ENCODE peak calls at places on chromosomes 4 and X, in four cellular contexts. One of them, this sample, is unnamed.
A peak's percentile ranks its signal among the peaks of the same experiment; 100 is the strongest.

GRCh38 chrX:44637282-44637681 is 94.6 kb upstream of the FUNDC1 start:
- DNase-seq in fibroblast of the aortic adventitia: no peak
- DNase-seq in RWPE1: no peak
- DNase-seq in psoas muscle: no peak
- DNase-seq in this sample: no peak

GRCh38 chrX:11064851-11065600 is 46.1 kb upstream of the HCCS start:
- DNase-seq in fibroblast of the aortic adventitia: peak; percentile 91
- DNase-seq in RWPE1: peak; percentile 19
- DNase-seq in psoas muscle: no peak
- DNase-seq in this sample: peak; percentile 78

GRCh38 chrX:115576676-115577075 is 15.7 kb downstream of the PLS3 start:
- DNase-seq in fibroblast of the aortic adventitia: no peak
- DNase-seq in RWPE1: no peak
- DNase-seq in psoas muscle: no peak
- DNase-seq in this sample: no peak

GRCh38 chr4:124435276-124435675 is 277.3 kb downstream of the ANKRD50 start:
- DNase-seq in fibroblast of the aortic adventitia: peak; percentile 37
- DNase-seq in RWPE1: no peak
- DNase-seq in psoas muscle: no peak
- DNase-seq in this sample: peak; percentile 18

GRCh38 chr4:18846313-18846712 is 824.8 kb upstream of the LCORL start:
- DNase-seq in fibroblast of the aortic adventitia: no peak
- DNase-seq in RWPE1: no peak
- DNase-seq in psoas muscle: no peak
- DNase-seq in this sample: no peak

GRCh38 chr4:2436301-2436700 is 17.5 kb downstream of the CFAP99 start:
- DNase-seq in fibroblast of the aortic adventitia: no peak
- DNase-seq in RWPE1: no peak
- DNase-seq in psoas muscle: no peak
- DNase-seq in this sample: peak; percentile 43

GRCh38 chrX:64853424-64853823 is 122.8 kb downstream of the ZC4H2 start:
- DNase-seq in fibroblast of the aortic adventitia: no peak
- DNase-seq in RWPE1: no peak
- DNase-seq in psoas muscle: no peak
- DNase-seq in this sample: no peak

GRCh38 chrX:104621781-104622180 is 55.8 kb downstream of the IL1RAPL2 start:
- DNase-seq in fibroblast of the aortic adventitia: no peak
- DNase-seq in RWPE1: no peak
- DNase-seq in psoas muscle: no peak
- DNase-seq in this sample: no peak

GRCh38 chrX:97672138-97672537 is 788.4 kb downstream of the RPA4 start:
- DNase-seq in fibroblast of the aortic adventitia: no peak
- DNase-seq in RWPE1: no peak
- DNase-seq in psoas muscle: no peak
- DNase-seq in this sample: no peak

GRCh38 chr4:38614198-38614597 is 49.8 kb upstream of the KLF3 start:
- DNase-seq in fibroblast of the aortic adventitia: no peak
- DNase-seq in RWPE1: no peak
- DNase-seq in psoas muscle: no peak
- DNase-seq in this sample: peak; percentile 39

GRCh38 chr4:186886759-186887158 is 163.1 kb upstream of the FAT1 start:
- DNase-seq in fibroblast of the aortic adventitia: no peak
- DNase-seq in RWPE1: no peak
- DNase-seq in psoas muscle: no peak
- DNase-seq in this sample: no peak

GRCh38 chrX:154481911-154482601 is 3.0 kb upstream of the LAGE3 start:
- DNase-seq in fibroblast of the aortic adventitia: no peak
- DNase-seq in RWPE1: no peak
- DNase-seq in psoas muscle: peak; percentile 51
- DNase-seq in this sample: no peak

GRCh38 chrX:65644621-65645287 is 22.7 kb upstream of the MSN start:
- DNase-seq in fibroblast of the aortic adventitia: peak; percentile 90
- DNase-seq in RWPE1: peak; percentile 80
- DNase-seq in psoas muscle: peak; percentile 91
- DNase-seq in this sample: peak; percentile 74

GRCh38 chr4:108449139-108449538 is 171.2 kb upstream of the RPL34 start:
- DNase-seq in fibroblast of the aortic adventitia: no peak
- DNase-seq in RWPE1: no peak
- DNase-seq in psoas muscle: no peak
- DNase-seq in this sample: no peak

GRCh38 chr4:80465238-80465637 is 129.7 kb downstream of the CFAP299 start:
- DNase-seq in fibroblast of the aortic adventitia: no peak
- DNase-seq in RWPE1: no peak
- DNase-seq in psoas muscle: no peak
- DNase-seq in this sample: no peak

GRCh38 chr4:87896020-87896621 is 63.4 kb downstream of the MEPE start:
- DNase-seq in fibroblast of the aortic adventitia: peak; percentile 70
- DNase-seq in RWPE1: peak; percentile 94
- DNase-seq in psoas muscle: no peak
- DNase-seq in this sample: peak; percentile 91

GRCh38 chr4:26857278-26858034 is 3.2 kb upstream of the STIM2 start:
- DNase-seq in fibroblast of the aortic adventitia: peak; percentile 85
- DNase-seq in RWPE1: peak; percentile 80
- DNase-seq in psoas muscle: peak; percentile 94
- DNase-seq in this sample: peak; percentile 88
- TF ChIP-seq CTCF in fibroblast of the aortic adventitia: no peak
- TF ChIP-seq CTCF in RWPE1: no peak
- TF ChIP-seq CTCF in psoas muscle: no peak
- TF ChIP-seq CTCF in this sample: no peak

DNA sequence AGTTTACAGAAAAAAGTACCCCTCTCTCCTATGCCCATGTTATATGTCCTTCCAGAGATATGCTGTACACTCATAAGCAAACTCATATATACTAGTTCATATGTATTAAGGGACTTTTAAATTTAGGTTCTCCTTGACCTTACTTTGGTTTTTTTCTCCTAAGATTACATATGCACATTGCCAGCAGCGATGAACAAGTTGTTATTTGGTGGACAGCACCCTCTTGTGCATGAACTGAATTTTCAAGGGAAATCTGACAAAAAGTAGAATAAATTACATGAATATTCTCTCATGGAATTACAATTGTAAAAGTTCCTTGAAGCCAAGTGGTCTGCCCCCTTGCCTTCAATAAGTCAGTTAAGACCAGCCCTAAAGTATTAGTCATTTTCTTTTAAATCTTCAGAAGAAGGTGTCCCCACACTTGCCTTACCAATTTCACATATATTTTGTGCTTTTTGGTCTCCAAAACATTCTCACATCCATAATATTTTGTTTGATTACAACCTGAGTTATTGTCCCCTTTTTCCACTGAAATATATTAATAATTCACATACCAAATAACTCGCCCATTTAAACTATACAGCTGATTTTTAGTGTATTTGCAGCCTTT is 30.6 kb upstream of the SMARCA5 start:
- DNase-seq in fibroblast of the aortic adventitia: peak; percentile 80
- DNase-seq in RWPE1: peak; percentile 49
- DNase-seq in psoas muscle: no peak
- DNase-seq in this sample: peak; percentile 82
- TF ChIP-seq CTCF in fibroblast of the aortic adventitia: peak; percentile 64
- TF ChIP-seq CTCF in RWPE1: peak; percentile 64
- TF ChIP-seq CTCF in psoas muscle: peak; percentile 70
- TF ChIP-seq CTCF in this sample: peak; percentile 71

GRCh38 chr4:128635141-128635911 is 174.2 kb upstream of the JADE1 start:
- DNase-seq in fibroblast of the aortic adventitia: peak; percentile 91
- DNase-seq in RWPE1: no peak
- DNase-seq in psoas muscle: peak; percentile 85
- DNase-seq in this sample: peak; percentile 26

GRCh38 chr4:128635939-128636551 is 173.5 kb upstream of the JADE1 start:
- DNase-seq in fibroblast of the aortic adventitia: peak; percentile 23
- DNase-seq in RWPE1: no peak
- DNase-seq in psoas muscle: no peak
- DNase-seq in this sample: no peak

GRCh38 chr4:128633067-128633466 is 176.4 kb upstream of the JADE1 start:
- DNase-seq in fibroblast of the aortic adventitia: no peak
- DNase-seq in RWPE1: no peak
- DNase-seq in psoas muscle: no peak
- DNase-seq in this sample: no peak

DNA sequence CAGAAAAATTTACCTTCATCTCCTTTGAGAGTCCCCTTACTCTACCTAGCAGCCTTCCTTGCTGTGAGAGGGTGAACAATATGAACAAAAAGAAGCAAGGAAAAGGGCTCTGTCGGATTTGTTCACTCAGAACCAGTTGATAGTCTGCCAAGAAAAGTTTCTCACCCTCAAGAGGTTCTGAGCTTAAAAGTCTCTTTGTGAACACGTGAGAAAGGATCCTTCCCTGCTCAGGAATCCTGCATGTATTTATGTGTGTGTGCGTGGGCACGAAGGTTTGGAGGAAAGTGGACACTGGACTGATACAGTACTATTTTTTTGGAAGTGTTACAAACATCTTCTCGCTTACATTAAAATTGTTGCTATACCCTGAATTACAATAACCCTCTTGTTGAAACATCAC is 178.6 kb upstream of the JADE1 start:
- DNase-seq in fibroblast of the aortic adventitia: peak; percentile 47
- DNase-seq in RWPE1: no peak
- DNase-seq in psoas muscle: no peak
- DNase-seq in this sample: peak; percentile 69
- TF ChIP-seq CTCF in fibroblast of the aortic adventitia: no peak
- TF ChIP-seq CTCF in RWPE1: no peak
- TF ChIP-seq CTCF in psoas muscle: no peak
- TF ChIP-seq CTCF in this sample: no peak

GRCh38 chr4:1345905-1346780 is 865 bp upstream of the UVSSA start:
- DNase-seq in fibroblast of the aortic adventitia: peak; percentile 29
- DNase-seq in RWPE1: peak; percentile 16
- DNase-seq in psoas muscle: peak; percentile 75
- DNase-seq in this sample: peak; percentile 66
- TF ChIP-seq CTCF in fibroblast of the aortic adventitia: no peak
- TF ChIP-seq CTCF in RWPE1: peak; percentile 53
- TF ChIP-seq CTCF in psoas muscle: peak; percentile 6
- TF ChIP-seq CTCF in this sample: peak; percentile 58

DNA sequence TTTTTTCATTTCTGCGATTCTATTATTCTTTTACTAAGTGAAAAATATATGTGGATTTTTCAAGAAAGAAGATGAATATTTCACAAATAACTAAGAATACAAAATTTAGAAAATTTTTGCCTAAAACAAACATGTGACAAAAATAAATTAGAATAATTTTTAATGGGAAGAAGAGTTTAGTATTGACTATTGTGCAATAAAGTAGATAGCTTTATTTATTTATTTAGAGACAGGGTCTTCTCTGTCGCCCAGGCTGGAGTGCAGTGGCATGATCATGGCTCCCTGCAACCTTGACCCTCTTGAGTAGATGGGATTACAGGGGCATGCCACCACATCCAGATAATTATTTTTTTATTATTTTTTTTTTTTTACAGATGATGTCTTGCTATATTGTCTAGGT is 95.3 kb upstream of the PAQR3 start:
- DNase-seq in fibroblast of the aortic adventitia: no peak
- DNase-seq in RWPE1: no peak
- DNase-seq in psoas muscle: no peak
- DNase-seq in this sample: no peak
- TF ChIP-seq CTCF in fibroblast of the aortic adventitia: no peak
- TF ChIP-seq CTCF in RWPE1: no peak
- TF ChIP-seq CTCF in psoas muscle: no peak
- TF ChIP-seq CTCF in this sample: no peak

GRCh38 chrX:134423606-134424005 is 36.4 kb upstream of the HPRT1 start:
- DNase-seq in fibroblast of the aortic adventitia: peak; percentile 46
- DNase-seq in RWPE1: peak; percentile 9
- DNase-seq in psoas muscle: no peak
- DNase-seq in this sample: peak; percentile 55
- TF ChIP-seq CTCF in fibroblast of the aortic adventitia: peak; percentile 45
- TF ChIP-seq CTCF in RWPE1: peak; percentile 38
- TF ChIP-seq CTCF in psoas muscle: peak; percentile 9
- TF ChIP-seq CTCF in this sample: peak; percentile 45

GRCh38 chr4:189062047-189062820 is 878.4 kb upstream of the FRG1 start:
- DNase-seq in fibroblast of the aortic adventitia: no peak
- DNase-seq in RWPE1: no peak
- DNase-seq in psoas muscle: no peak
- DNase-seq in this sample: no peak
- TF ChIP-seq CTCF in fibroblast of the aortic adventitia: no peak
- TF ChIP-seq CTCF in RWPE1: no peak
- TF ChIP-seq CTCF in psoas muscle: no peak
- TF ChIP-seq CTCF in this sample: no peak